ENCODE peak calls at places on chromosomes 5 and 9, in nine cellular contexts. P is foreskin fibroblast; O is NCI-H2107; K is ascending aorta; T is NCI-H510A; Q is HEK293T; Y is omental fat pad; U is activated naive CD8-positive, alpha-beta T cell treated with anti-CD3 and anti-CD28 coated beads, Interleukin-2, amount 50 U/mL, for 24 hours; D is SW 1271. M is an unnamed sample.

GRCh38 chr9:115164511-115164974 is 46.6 kb upstream of the TNC start:
- DNase-seq in P (peak), O (no peak), K (no peak), T (no peak), Q (no peak), Y (no peak), U (no peak), D (no peak), M (no peak)

GRCh38 chr5:170390472-170390871 is 1.3 kb upstream of the KCNMB1 start:
- DNase-seq in P (no peak), O (no peak), K (no peak), T (no peak), Q (no peak), Y (no peak), U (no peak), D (no peak), M (no peak)

GRCh38 chr9:14846871-14847311 is 63.3 kb downstream of the FREM1 start:
- DNase-seq in P (peak), O (peak), K (no peak), T (no peak), Q (peak), Y (no peak), U (peak), D (no peak), M (peak)

GRCh38 chr5:126812199-126812570 is 35.2 kb downstream of the LMNB1 start:
- DNase-seq in P (no peak), O (no peak), K (no peak), T (no peak), Q (no peak), Y (no peak), U (no peak), D (no peak), M (no peak)

GRCh38 chr5:148374693-148375360 is 8.9 kb upstream of the FBXO38 start:
- DNase-seq in P (peak), O (no peak), K (no peak), T (peak), Q (peak), Y (no peak), U (no peak), D (no peak), M (peak)

GRCh38 chr9:135100241-135101067 is 13.0 kb downstream of the OLFM1 start:
- DNase-seq in P (no peak), O (no peak), K (no peak), T (no peak), Q (no peak), Y (no peak), U (no peak), D (no peak), M (no peak)

GRCh38 chr9:18317896-18318295 is 156.1 kb upstream of the ADAMTSL1 start:
- DNase-seq in P (no peak), O (no peak), K (no peak), T (no peak), Q (no peak), Y (no peak), U (no peak), D (no peak), M (no peak)

GRCh38 chr9:124149992-124150391 is 107.8 kb upstream of the NEK6 start:
- DNase-seq in P (no peak), O (no peak), K (no peak), T (no peak), Q (no peak), Y (no peak), U (no peak), D (no peak), M (no peak)

GRCh38 chr5:125409496-125410351 is 663.3 kb upstream of the ZNF608 start:
- DNase-seq in P (peak), O (peak), K (no peak), T (peak), Q (peak), Y (no peak), U (no peak), D (no peak), M (peak)

GRCh38 chr5:36238896-36239295 is 2.8 kb downstream of the NADK2 start:
- DNase-seq in P (no peak), O (no peak), K (no peak), T (no peak), Q (no peak), Y (no peak), U (no peak), D (no peak), M (no peak)

GRCh38 chr9:112604790-112605189 is 113.1 kb downstream of the INIP start:
- DNase-seq in P (no peak), O (no peak), K (no peak), T (no peak), Q (no peak), Y (no peak), U (no peak), D (no peak), M (no peak)

GRCh38 chr5:115379622-115380344 is 83.3 kb upstream of the CCDC112 start:
- DNase-seq in P (no peak), O (no peak), K (no peak), T (peak), Q (no peak), Y (no peak), U (no peak), D (no peak), M (no peak)

GRCh38 chr5:56148453-56148971 is 84.6 kb downstream of the ANKRD55 start:
- DNase-seq in P (no peak), O (peak), K (no peak), T (peak), Q (no peak), Y (no peak), U (peak), D (no peak), M (no peak)

GRCh38 chr5:73354406-73354805 is 94.2 kb downstream of the FOXD1 start:
- DNase-seq in P (no peak), O (no peak), K (no peak), T (no peak), Q (no peak), Y (no peak), U (no peak), D (no peak), M (no peak)

GRCh38 chr5:51389582-51390463 is 6.6 kb downstream of the ISL1 start:
- DNase-seq in P (peak), O (no peak), K (no peak), T (no peak), Q (no peak), Y (peak), U (no peak), D (no peak), M (no peak)

GRCh38 chr9:30293231-30293630 is 2091.2 kb upstream of the ACO1 start:
- DNase-seq in P (no peak), O (no peak), K (no peak), T (no peak), Q (no peak), Y (no peak), U (no peak), D (no peak), M (no peak)